ENCODE peak calls at places on chromosomes 2 and 18, in five cellular contexts. B is brain microvascular endothelial cell, K is uterus, Q is SK-N-SH, J is fibroblast of lung. G is an unnamed sample.

GRCh38 chr18:26510337-26510736 is 38.0 kb downstream of the KCTD1 start:
- DNase-seq in B (no peak), Q (peak), J (no peak), K (no peak), G (no peak)

GRCh38 chr2:218857371-218858137 is 2.1 kb upstream of the WNT6 start:
- DNase-seq in K (no peak), J (no peak), B (no peak), Q (peak), G (peak)

GRCh38 chr18:9688036-9688741 is 19.9 kb upstream of the RAB31 start:
- DNase-seq in B (peak), J (peak), K (no peak), Q (no peak), G (peak)

GRCh38 chr2:237623428-237624403 is 3.7 kb upstream of the LRRFIP1 start:
- DNase-seq in J (no peak), Q (no peak), K (no peak), B (no peak), G (no peak)

GRCh38 chr2:102301867-102302362 is 9.4 kb upstream of the IL1RL1 start:
- DNase-seq in B (no peak), K (no peak), J (peak), Q (no peak), G (peak)

GRCh38 chr2:182597570-182597969 is 118.5 kb upstream of the DNAJC10 start:
- DNase-seq in K (no peak), B (peak), Q (no peak), J (peak), G (no peak)

GRCh38 chr2:233350708-233351107 is 3.6 kb upstream of the DGKD start:
- DNase-seq in K (peak), Q (peak), J (peak), B (peak), G (peak)

GRCh38 chr2:79876430-79876829 is 363.6 kb downstream of the CTNNA2 start:
- DNase-seq in K (no peak), J (peak), Q (peak), B (peak), G (peak)

GRCh38 chr2:99404039-99404799 is 67.0 kb downstream of the EIF5B start:
- DNase-seq in J (no peak), Q (no peak), K (no peak), B (no peak), G (no peak)

GRCh38 chr2:151891566-151892194 is 63.5 kb upstream of the ARL5A start:
- DNase-seq in Q (no peak), J (no peak), K (no peak), B (no peak), G (no peak)

GRCh38 chr18:25561923-25562322 is 210.0 kb upstream of the ZNF521 start:
- DNase-seq in K (no peak), Q (peak), J (peak), B (peak), G (peak)

GRCh38 chr2:100831831-100832230 is 11.9 kb downstream of the NPAS2 start:
- DNase-seq in Q (no peak), K (peak), J (no peak), B (no peak), G (peak)

GRCh38 chr2:150557020-150557644 is 69.7 kb upstream of the RND3 start:
- DNase-seq in K (no peak), B (no peak), J (no peak), Q (no peak), G (no peak)

GRCh38 chr2:77484026-77484425 is 38.1 kb downstream of the LRRTM4 start:
- DNase-seq in J (no peak), K (no peak), Q (no peak), B (no peak), G (no peak)

GRCh38 chr2:70357076-70358071 is 55.5 kb upstream of the FAM136A start:
- DNase-seq in B (no peak), J (no peak), Q (no peak), K (no peak), G (no peak)

GRCh38 chr2:21333694-21334093 is 209.9 kb downstream of the TDRD15 start:
- DNase-seq in Q (no peak), B (no peak), J (no peak), K (no peak), G (no peak)

GRCh38 chr2:203328735-203329549 is 748 bp downstream of the ABI2 start:
- DNase-seq in B (peak), K (peak), J (peak), Q (peak), G (peak)

GRCh38 chr2:110858135-110858737 is 125.9 kb downstream of the ACOXL start:
- DNase-seq in Q (no peak), J (no peak), B (no peak), K (no peak), G (no peak)

GRCh38 chr2:235048549-235048948 is 96.7 kb downstream of the SH3BP4 start:
- DNase-seq in J (peak), K (no peak), B (no peak), Q (no peak), G (no peak)

GRCh38 chr2:200216310-200216709 is 90.2 kb upstream of the SPATS2L start:
- DNase-seq in B (no peak), J (no peak), K (no peak), Q (no peak), G (no peak)

GRCh38 chr2:74867841-74868658 is 34.1 kb downstream of the HK2 start:
- DNase-seq in J (peak), B (peak), Q (no peak), K (no peak), G (peak)

GRCh38 chr2:50395510-50396300 is 636.2 kb downstream of the NRXN1 start:
- DNase-seq in B (no peak), J (no peak), K (no peak), Q (no peak), G (no peak)

GRCh38 chr18:74499633-74500032 is 3.5 kb downstream of the CNDP2 start:
- DNase-seq in J (peak), Q (no peak), K (no peak), B (peak), G (peak)

GRCh38 chr2:35454966-35455638 is 900.5 kb upstream of the CRIM1 start:
- DNase-seq in K (no peak), B (peak), J (no peak), Q (peak), G (peak)

GRCh38 chr2:165820296-165820695 is 26.2 kb upstream of the GALNT3 start:
- DNase-seq in B (no peak), K (no peak), Q (no peak), J (no peak), G (no peak)

GRCh38 chr2:195647302-195647701 is 9.7 kb upstream of the SLC39A10 start:
- DNase-seq in K (no peak), Q (no peak), J (no peak), B (no peak), G (no peak)

GRCh38 chr2:219595250-219595649 is 2.4 kb upstream of the STK11IP start:
- DNase-seq in B (no peak), Q (no peak), J (no peak), K (no peak), G (no peak)

GRCh38 chr2:19989342-19989680 is 594 bp downstream of the WDR35 start:
- DNase-seq in K (no peak), B (no peak), Q (no peak), J (no peak), G (no peak)

GRCh38 chr2:218908721-218909619 is 28.3 kb downstream of the WNT10A start:
- DNase-seq in K (peak), J (peak), Q (peak), B (peak), G (peak)

GRCh38 chr18:35127201-35127600 is 86.0 kb downstream of the MAPRE2 start:
- DNase-seq in J (peak), Q (no peak), K (no peak), B (peak), G (peak)

GRCh38 chr2:64848945-64849344 is 140.3 kb upstream of the SLC1A4 start:
- DNase-seq in J (no peak), Q (no peak), B (no peak), K (no peak), G (no peak)

GRCh38 chr2:101679037-101679726 is 18.3 kb upstream of the MAP4K4 start:
- DNase-seq in K (no peak), B (peak), J (peak), Q (no peak), G (peak)

GRCh38 chr18:13112982-13113381 is 105.6 kb upstream of the LDLRAD4 start:
- DNase-seq in Q (peak), B (peak), J (peak), K (peak), G (no peak)

GRCh38 chr2:48120759-48121242 is 214.5 kb upstream of the FBXO11 start:
- DNase-seq in B (no peak), K (no peak), J (peak), Q (no peak), G (peak)

GRCh38 chr2:176066645-176067586 is 16.8 kb downstream of the EVX2 start:
- DNase-seq in J (no peak), Q (no peak), K (no peak), B (no peak), G (no peak)

GRCh38 chr18:41096504-41096903 is 858.5 kb upstream of the PIK3C3 start:
- DNase-seq in B (peak), Q (peak), K (no peak), J (peak), G (peak)
- TF ChIP-seq CTCF in B (peak), Q (peak), K (no peak), J (peak), G (peak)

GRCh38 chr2:202122975-202123765 is 50.1 kb downstream of the KIAA2012 start:
- DNase-seq in B (no peak), K (no peak), J (no peak), Q (no peak), G (no peak)
- TF ChIP-seq CTCF in B (no peak), K (no peak), J (no peak), Q (no peak), G (no peak)

GRCh38 chr2:62423235-62423634 is 82.8 kb downstream of the TMEM17 start:
- DNase-seq in J (peak), Q (no peak), K (no peak), B (no peak), G (peak)
- TF ChIP-seq CTCF in J (peak), Q (peak), K (no peak), B (peak), G (no peak)

GRCh38 chr18:24428709-24429108 is 2.2 kb downstream of the IMPACT start:
- DNase-seq in Q (no peak), B (no peak), K (no peak), J (no peak), G (peak)
- TF ChIP-seq CTCF in Q (no peak), B (peak), K (no peak), J (no peak), G (peak)

DNA sequence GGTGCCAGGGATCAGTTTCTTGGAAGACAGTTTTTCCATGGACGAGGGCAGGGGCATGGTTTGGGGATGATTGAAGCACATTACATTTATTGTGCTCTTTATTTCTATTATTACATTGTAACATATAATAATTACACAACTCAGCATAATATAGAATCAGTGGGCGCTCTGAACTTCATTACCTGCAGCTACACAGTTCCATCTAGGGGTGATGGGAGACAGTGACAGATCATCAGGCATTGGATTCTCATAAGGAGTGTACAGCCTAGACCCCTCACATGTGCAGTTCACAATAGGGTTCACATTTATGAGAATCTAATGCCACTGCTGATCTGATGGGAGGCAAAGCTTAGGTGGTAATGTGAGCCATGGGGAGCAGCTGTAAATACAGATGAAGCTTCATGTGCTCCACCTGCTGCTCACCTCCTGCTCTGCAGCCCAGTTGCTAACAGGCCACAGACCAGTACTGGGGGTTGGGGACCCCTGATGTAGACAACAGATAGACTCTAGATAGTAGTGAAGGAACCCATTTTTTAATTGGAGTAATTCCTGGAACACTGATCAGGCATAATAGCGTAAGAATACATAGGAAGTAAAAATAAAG is 41.5 kb upstream of the MC4R start:
- DNase-seq in Q (no peak), J (peak), B (no peak), K (no peak), G (peak)
- TF ChIP-seq CTCF in Q (peak), J (peak), B (peak), K (no peak), G (peak)

DNA sequence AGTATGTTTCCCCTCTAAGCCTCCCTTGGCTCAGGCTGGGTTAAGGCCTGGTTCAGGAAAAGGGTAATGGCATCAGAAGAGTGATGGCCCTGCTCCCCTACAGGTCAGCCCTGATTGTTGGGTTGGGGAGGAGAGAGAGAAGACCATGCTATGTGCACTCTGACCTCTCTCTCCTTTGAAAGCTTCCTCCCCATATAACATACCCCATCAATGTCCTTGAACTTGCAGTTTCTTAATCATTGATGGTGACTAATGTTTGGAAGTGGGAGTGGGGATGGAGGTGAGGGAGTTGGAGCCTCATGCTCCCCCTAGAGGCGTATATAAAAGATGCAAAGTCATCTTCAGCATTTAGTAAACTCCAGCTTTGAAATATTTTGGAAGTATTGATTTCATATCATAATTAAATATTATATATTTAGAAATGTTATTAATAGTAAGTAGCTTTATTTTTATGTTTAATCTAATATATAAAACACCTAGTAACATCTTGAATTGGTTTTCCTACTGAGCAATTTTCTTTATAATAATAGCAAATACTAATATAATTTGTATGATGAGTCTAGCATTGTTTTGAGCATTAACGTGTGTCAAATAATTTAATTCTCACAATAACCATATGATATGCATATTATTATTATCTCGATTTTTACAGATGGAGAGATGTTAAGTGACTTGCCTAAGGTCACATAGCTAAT is 8.8 kb downstream of the PLCL1 start:
- DNase-seq in B (peak), Q (peak), K (no peak), J (peak), G (peak)
- TF ChIP-seq CTCF in B (peak), Q (peak), K (no peak), J (peak), G (peak)

DNA sequence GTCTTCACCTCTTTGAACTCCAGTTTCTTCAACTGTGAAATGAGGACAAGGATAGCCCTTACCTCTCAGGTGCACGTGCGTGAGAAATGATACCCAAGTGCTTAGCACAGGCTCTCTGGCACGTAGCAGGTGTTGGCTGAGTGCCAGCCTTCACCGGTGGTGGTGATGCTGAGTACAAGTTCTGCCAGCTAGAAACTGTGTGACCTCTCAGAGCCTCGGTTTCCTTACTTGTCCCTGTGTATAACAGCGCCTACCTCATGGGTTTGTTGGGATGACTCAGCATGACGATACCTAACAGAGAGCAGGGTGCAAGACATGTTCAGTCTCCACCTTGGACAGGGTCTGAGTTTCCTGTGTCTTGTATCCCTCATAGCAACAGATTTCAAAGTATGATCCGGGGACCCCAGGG is 205.1 kb downstream of the TNS1 start:
- DNase-seq in J (no peak), K (peak), B (no peak), Q (peak), G (peak)
- TF ChIP-seq CTCF in J (no peak), K (no peak), B (no peak), Q (no peak), G (no peak)

DNA sequence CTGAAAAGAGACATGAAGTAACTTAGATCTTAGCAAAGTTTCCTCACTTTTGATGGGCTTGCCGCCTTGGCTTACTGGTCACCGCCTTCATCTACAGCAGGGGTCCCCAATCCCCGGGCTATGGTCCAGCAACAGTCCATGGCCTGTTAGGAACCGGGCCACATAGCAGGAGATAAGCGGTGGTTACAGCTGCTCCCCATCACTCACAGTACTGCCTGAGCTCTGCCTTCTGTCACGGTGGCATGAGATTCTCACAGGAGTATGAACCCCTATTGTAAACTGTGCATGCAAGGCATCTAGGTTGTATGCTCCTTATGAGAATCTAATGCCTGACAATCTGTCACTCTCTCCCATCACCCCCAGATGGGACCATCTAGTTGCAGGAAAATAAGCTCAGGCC is 72.9 kb downstream of the BIN1 start:
- DNase-seq in K (no peak), J (no peak), B (no peak), Q (no peak), G (no peak)
- TF ChIP-seq CTCF in K (no peak), J (no peak), B (no peak), Q (no peak), G (no peak)

G was measured in MCF 10A.